ENCODE peak calls at places on chromosomes 12 and 14, in ten cellular contexts. M, R, K, F, B, Q, L, N, U and E are unnamed samples. For H3K4me1, the result is how much of the 10 kb centered on the place peaks cover.

GRCh38 chr12:3262466-3262865 is 185.3 kb downstream of the TSPAN9 start:
- DNase-seq in M (no peak), K (no peak), L (no peak), B (peak), U (no peak), R (no peak), F (no peak), Q (no peak), N (no peak), E (no peak)

GRCh38 chr12:91877022-91877421 is 268.6 kb downstream of the BTG1 start:
- DNase-seq in Q (no peak), L (no peak), N (peak), B (no peak), K (no peak), F (no peak), U (no peak), R (peak), M (peak), E (no peak)

GRCh38 chr12:117100851-117101673 is 1.8 kb upstream of the TESC start:
- DNase-seq in F (peak), Q (no peak), U (no peak), R (no peak), L (no peak), K (no peak), M (no peak), N (no peak), B (no peak), E (no peak)

GRCh38 chr14:99821519-99822165 is 28.4 kb downstream of the EML1 start:
- DNase-seq in U (no peak), F (no peak), K (no peak), Q (no peak), L (no peak), M (no peak), B (no peak), R (no peak), N (no peak), E (no peak)

GRCh38 chr14:31286456-31287293 is 79.1 kb upstream of the HECTD1 start:
- DNase-seq in F (peak), L (peak), M (peak), R (no peak), N (no peak), Q (no peak), B (peak), U (no peak), K (no peak), E (no peak)

GRCh38 chr12:22755629-22756028 is 130.7 kb downstream of the ETNK1 start:
- DNase-seq in N (peak), F (no peak), Q (no peak), B (no peak), L (no peak), M (no peak), K (no peak), R (no peak), U (no peak), E (no peak)

GRCh38 chr14:102424923-102425322 is 62.2 kb downstream of the TECPR2 start:
- DNase-seq in B (no peak), U (no peak), K (no peak), R (no peak), L (no peak), M (no peak), N (no peak), F (no peak), Q (no peak), E (no peak)

GRCh38 chr14:37202265-37202664 is 4.5 kb downstream of the MIPOL1 start:
- DNase-seq in L (no peak), F (no peak), R (no peak), B (no peak), U (no peak), M (no peak), Q (no peak), N (no peak), K (no peak), E (no peak)

GRCh38 chr12:6606331-6607131 is 648 bp downstream of the CHD4 start:
- DNase-seq in U (peak), K (peak), B (peak), F (peak), M (peak), Q (peak), L (peak), R (peak), N (peak), E (no peak)
- H3K4me1 ChIP-seq in U (half or more), K (under half), B (under half), F (half or more), M (under half), Q (under half), L (under half), R (half or more), N (under half), E (under half)

DNA sequence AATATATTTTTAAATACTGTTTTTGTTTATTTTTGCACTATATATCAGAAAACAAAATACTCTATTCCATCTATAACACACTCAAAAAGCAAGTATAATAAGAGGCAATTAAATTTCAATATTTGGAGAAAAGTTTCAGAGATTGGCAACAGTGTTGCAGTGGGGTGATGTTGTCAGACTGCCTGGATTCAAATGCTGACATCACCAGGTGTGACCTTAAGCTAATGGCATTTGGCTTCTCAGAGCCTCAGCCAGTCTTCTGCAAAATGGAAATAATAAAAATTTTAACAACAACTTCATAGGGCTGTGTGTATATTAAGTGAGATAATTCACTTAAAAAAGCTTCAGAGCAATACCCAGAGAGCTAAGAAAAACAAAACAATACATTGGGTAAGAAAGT is 74.7 kb downstream of the TMTC1 start:
- DNase-seq in N (no peak), R (no peak), M (no peak), F (no peak), K (no peak), B (no peak), U (no peak), Q (no peak), L (no peak), E (no peak)
- H3K4me1 ChIP-seq in N (under half), R (under half), M (under half), F (under half), K (under half), B (under half), U (under half), Q (half or more), L (under half), E (under half)

DNA sequence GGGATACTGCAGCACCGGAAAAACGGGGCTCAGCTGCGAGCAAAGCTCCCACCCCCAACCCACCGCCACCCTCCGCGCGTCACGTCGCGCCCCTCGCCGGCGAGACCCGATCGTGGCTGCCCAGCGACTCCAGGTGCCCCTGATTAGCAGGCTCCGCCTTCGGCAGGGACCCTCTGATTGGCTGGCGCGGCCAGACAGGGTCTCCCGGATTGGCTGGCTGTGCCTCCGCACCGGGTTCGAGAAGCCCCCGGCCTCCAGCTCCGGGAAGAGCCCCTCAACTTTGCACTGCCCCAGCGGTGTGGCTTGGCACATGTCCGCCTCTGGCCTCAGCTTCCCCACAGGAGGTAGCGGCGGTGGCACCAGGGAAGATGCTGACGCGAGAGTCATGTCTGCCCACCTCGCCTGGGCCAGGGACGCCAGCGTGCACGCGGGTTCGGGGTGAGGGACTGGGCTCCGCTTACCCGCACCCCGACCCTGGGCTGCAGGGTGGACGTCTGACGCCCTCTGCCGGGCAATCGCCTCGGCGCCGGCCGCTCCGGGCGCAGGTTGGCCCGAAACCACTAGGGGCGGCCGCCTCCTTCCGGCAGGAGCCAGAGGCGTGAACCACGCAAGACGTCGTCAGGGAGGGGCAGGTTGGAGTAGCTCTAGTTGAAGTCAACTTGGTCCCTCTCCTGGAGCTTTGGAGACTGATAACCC is 496 bp upstream of the RHOF start:
- DNase-seq in L (peak), U (peak), F (peak), N (peak), K (peak), B (peak), M (peak), Q (peak), R (peak), E (peak)
- H3K4me1 ChIP-seq in L (half or more), U (half or more), F (under half), N (under half), K (half or more), B (under half), M (half or more), Q (under half), R (half or more), E (under half)

GRCh38 chr12:123238961-123239360 is 5.7 kb downstream of the MTRFR start:
- DNase-seq in L (no peak), B (no peak), N (no peak), M (no peak), R (no peak), K (no peak), U (no peak), Q (no peak), F (no peak), E (no peak)
- H3K4me1 ChIP-seq in L (under half), B (under half), N (under half), M (under half), R (half or more), K (under half), U (half or more), Q (under half), F (under half), E (under half)

GRCh38 chr14:56145181-56145580 is 27.0 kb downstream of the PELI2 start:
- DNase-seq in U (no peak), F (no peak), R (no peak), B (no peak), Q (no peak), N (no peak), M (no peak), L (no peak), K (no peak), E (no peak)
- H3K4me1 ChIP-seq in U (under half), F (under half), R (under half), B (under half), Q (under half), N (under half), M (under half), L (under half), K (under half), E (under half)

GRCh38 chr12:26239508-26240328 is 44.3 kb downstream of the SSPN start:
- DNase-seq in U (peak), F (no peak), N (peak), M (no peak), B (no peak), K (no peak), Q (peak), L (no peak), R (peak), E (peak)

GRCh38 chr12:26240329-26240815 is 45.0 kb downstream of the SSPN start:
- DNase-seq in K (no peak), U (no peak), M (no peak), N (no peak), F (no peak), R (no peak), B (no peak), L (no peak), Q (no peak), E (no peak)

GRCh38 chr12:26238341-26239126 is 43.2 kb downstream of the SSPN start:
- DNase-seq in N (peak), F (no peak), Q (no peak), M (no peak), L (no peak), K (no peak), U (no peak), R (peak), B (no peak), E (no peak)

GRCh38 chr12:26241095-26241494 is 45.7 kb downstream of the SSPN start:
- DNase-seq in R (no peak), K (no peak), N (no peak), F (no peak), U (no peak), Q (no peak), B (no peak), L (no peak), M (peak), E (no peak)

GRCh38 chr12:26239127-26239500 is 43.7 kb downstream of the SSPN start:
- DNase-seq in M (no peak), B (no peak), R (no peak), K (no peak), U (no peak), L (no peak), N (no peak), F (no peak), Q (no peak), E (no peak)
- H3K4me1 ChIP-seq in M (under half), B (under half), R (under half), K (under half), U (under half), L (under half), N (under half), F (under half), Q (under half), E (under half)